ENCODE peak calls at places on chromosomes 1 and 21, in five cellular contexts. P is breast epithelium, G is ELF-1, L is HEK293T, Z is left ventricle myocardium superior. R is an unnamed sample.

GRCh38 chr21:33025471-33026298 is at the start of gene OLIG2:
- DNase-seq in L (peak; percentile 97), G (peak; percentile 91), Z (no peak), P (no peak), R (peak; percentile 98)

GRCh38 chr1:159922499-159923202 is 2.7 kb downstream of the TAGLN2 start:
- DNase-seq in Z (peak; percentile 84), G (peak; percentile 46), L (no peak), P (no peak), R (peak; percentile 62)

GRCh38 chr1:43978551-43979260 is at the start of gene B4GALT2:
- DNase-seq in G (peak; percentile 61), Z (peak; percentile 76), P (no peak), L (peak; percentile 68), R (peak; percentile 80)

GRCh38 chr1:241079459-241079858 is 277.5 kb downstream of the RGS7 start:
- DNase-seq in L (no peak), Z (no peak), P (no peak), G (no peak), R (no peak)

GRCh38 chr1:116569776-116570357 is 959 bp downstream of the CD58 start:
- DNase-seq in Z (peak; percentile 57), G (no peak), L (no peak), P (no peak), R (no peak)

GRCh38 chr1:115233598-115233997 is 104.5 kb downstream of the NGF start:
- DNase-seq in P (no peak), Z (no peak), L (peak; percentile 23), G (peak; percentile 38), R (no peak)

GRCh38 chr1:30123896-30124295 is 599.5 kb downstream of the MATN1 start:
- DNase-seq in Z (no peak), P (no peak), G (no peak), L (no peak), R (no peak)

GRCh38 chr1:161420763-161421455 is 53.2 kb upstream of the CFAP126 start:
- DNase-seq in Z (no peak), G (peak; percentile 76), L (peak; percentile 61), P (no peak), R (peak; percentile 83)

GRCh38 chr21:27802816-27803475 is 836.1 kb upstream of the ADAMTS5 start:
- DNase-seq in P (no peak), L (peak; percentile 48), Z (no peak), G (peak; percentile 45), R (peak; percentile 86)

GRCh38 chr21:42424848-42425602 is 21.3 kb downstream of the UBASH3A start:
- DNase-seq in L (no peak), P (no peak), G (no peak), Z (no peak), R (no peak)

GRCh38 chr1:66012076-66012769 is 219.5 kb downstream of the PDE4B start:
- DNase-seq in Z (no peak), G (no peak), P (no peak), L (no peak), R (no peak)

GRCh38 chr1:172443666-172444453 is at the start of gene PIGC:
- DNase-seq in L (peak; percentile 96), P (peak; percentile 79), G (peak; percentile 93), Z (peak; percentile 93), R (peak; percentile 95)

GRCh38 chr1:8373547-8374270 is 55.8 kb downstream of the SLC45A1 start:
- DNase-seq in L (no peak), P (peak; percentile 60), G (peak; percentile 75), Z (peak; percentile 80), R (no peak)

GRCh38 chr1:178918955-178919354 is 48.1 kb upstream of the ANGPTL1 start:
- DNase-seq in G (no peak), P (no peak), Z (peak; percentile 68), L (no peak), R (no peak)

GRCh38 chr1:204136814-204137213 is 15.0 kb downstream of the ETNK2 start:
- DNase-seq in P (no peak), G (no peak), Z (no peak), L (no peak), R (peak; percentile 63)

GRCh38 chr1:37621326-37621870 is 13.3 kb downstream of the RSPO1 start:
- DNase-seq in G (no peak), Z (no peak), P (peak; percentile 48), L (no peak), R (no peak)

GRCh38 chr1:59631561-59631960 is 183.2 kb upstream of the HOOK1 start:
- DNase-seq in Z (no peak), L (no peak), G (no peak), P (no peak), R (no peak)

GRCh38 chr1:29685387-29685786 is 449.1 kb downstream of the PTPRU start:
- DNase-seq in G (no peak), L (no peak), Z (no peak), P (no peak), R (peak; percentile 25)

GRCh38 chr1:214332950-214333798 is 52.2 kb downstream of the SMYD2 start:
- DNase-seq in L (peak; percentile 69), Z (peak; percentile 70), P (no peak), G (peak; percentile 66), R (peak; percentile 87)